ENCODE peak calls at places on chromosomes 16 and 17, in five cellular contexts. One of them, this sample, is unnamed.

GRCh38 chr16:4260360-4260759 is 12.5 kb downstream of the TFAP4 start:
- DNase-seq in bronchial epithelial cell: peak
- DNase-seq in spleen: no peak
- DNase-seq in prostate gland: peak
- DNase-seq in HFFc6: no peak
- DNase-seq in this sample: peak

GRCh38 chr17:5508855-5509254 is 22.5 kb downstream of the MIS12 start:
- DNase-seq in bronchial epithelial cell: peak
- DNase-seq in spleen: no peak
- DNase-seq in prostate gland: no peak
- DNase-seq in HFFc6: peak
- DNase-seq in this sample: no peak

GRCh38 chr17:46167826-46168569 is 25.2 kb downstream of the KANSL1 start:
- DNase-seq in bronchial epithelial cell: peak
- DNase-seq in spleen: no peak
- DNase-seq in prostate gland: no peak
- DNase-seq in HFFc6: peak
- DNase-seq in this sample: no peak

GRCh38 chr17:29050176-29050575 is 7.2 kb downstream of the PIPOX start:
- DNase-seq in bronchial epithelial cell: no peak
- DNase-seq in spleen: no peak
- DNase-seq in prostate gland: no peak
- DNase-seq in HFFc6: no peak
- DNase-seq in this sample: no peak

GRCh38 chr17:29616300-29617048 is 6.2 kb downstream of the CORO6 start:
- DNase-seq in bronchial epithelial cell: no peak
- DNase-seq in spleen: no peak
- DNase-seq in prostate gland: no peak
- DNase-seq in HFFc6: no peak
- DNase-seq in this sample: no peak

GRCh38 chr16:2471653-2472487 is 773 bp downstream of the NTN3 start:
- DNase-seq in bronchial epithelial cell: no peak
- DNase-seq in spleen: no peak
- DNase-seq in prostate gland: no peak
- DNase-seq in HFFc6: no peak
- DNase-seq in this sample: no peak

GRCh38 chr17:14150604-14151003 is 81.3 kb downstream of the COX10 start:
- DNase-seq in bronchial epithelial cell: no peak
- DNase-seq in spleen: no peak
- DNase-seq in prostate gland: no peak
- DNase-seq in HFFc6: no peak
- DNase-seq in this sample: no peak

GRCh38 chr17:78828470-78829185 is 12.0 kb downstream of the USP36 start:
- DNase-seq in bronchial epithelial cell: peak
- DNase-seq in spleen: no peak
- DNase-seq in prostate gland: no peak
- DNase-seq in HFFc6: peak
- DNase-seq in this sample: no peak

GRCh38 chr17:29568331-29569244 is at the start of gene TP53I13:
- DNase-seq in bronchial epithelial cell: peak
- DNase-seq in spleen: peak
- DNase-seq in prostate gland: peak
- DNase-seq in HFFc6: peak
- DNase-seq in this sample: peak

GRCh38 chr17:52138350-52138749 is 20.2 kb downstream of the CA10 start:
- DNase-seq in bronchial epithelial cell: peak
- DNase-seq in spleen: no peak
- DNase-seq in prostate gland: no peak
- DNase-seq in HFFc6: no peak
- DNase-seq in this sample: no peak

GRCh38 chr16:85681255-85681654 is 7.5 kb downstream of the GINS2 start:
- DNase-seq in bronchial epithelial cell: no peak
- DNase-seq in spleen: peak
- DNase-seq in prostate gland: no peak
- DNase-seq in HFFc6: no peak
- DNase-seq in this sample: no peak

GRCh38 chr17:27939489-27940465 is 46.6 kb upstream of the LYRM9 start:
- DNase-seq in bronchial epithelial cell: no peak
- DNase-seq in spleen: no peak
- DNase-seq in prostate gland: no peak
- DNase-seq in HFFc6: no peak
- DNase-seq in this sample: no peak

GRCh38 chr17:49132317-49132698 is 261 bp upstream of the B4GALNT2 start:
- DNase-seq in bronchial epithelial cell: no peak
- DNase-seq in spleen: no peak
- DNase-seq in prostate gland: no peak
- DNase-seq in HFFc6: no peak
- DNase-seq in this sample: no peak

GRCh38 chr16:81618661-81619060 is 160.4 kb upstream of the PLCG2 start:
- DNase-seq in bronchial epithelial cell: no peak
- DNase-seq in spleen: no peak
- DNase-seq in prostate gland: peak
- DNase-seq in HFFc6: no peak
- DNase-seq in this sample: no peak

GRCh38 chr17:1294157-1294717 is 14.8 kb downstream of the TRARG1 start:
- DNase-seq in bronchial epithelial cell: no peak
- DNase-seq in spleen: peak
- DNase-seq in prostate gland: no peak
- DNase-seq in HFFc6: no peak
- DNase-seq in this sample: no peak

GRCh38 chr17:61309857-61310256 is 89.8 kb upstream of the TBX2 start:
- DNase-seq in bronchial epithelial cell: peak
- DNase-seq in spleen: no peak
- DNase-seq in prostate gland: no peak
- DNase-seq in HFFc6: peak
- DNase-seq in this sample: no peak

GRCh38 chr17:35082073-35082657 is 18.7 kb upstream of the RFFL start:
- DNase-seq in bronchial epithelial cell: peak
- DNase-seq in spleen: no peak
- DNase-seq in prostate gland: no peak
- DNase-seq in HFFc6: peak
- DNase-seq in this sample: no peak

GRCh38 chr16:84423416-84423837 is 55.1 kb downstream of the ATP2C2 start:
- DNase-seq in bronchial epithelial cell: peak
- DNase-seq in spleen: no peak
- DNase-seq in prostate gland: no peak
- DNase-seq in HFFc6: peak
- DNase-seq in this sample: no peak

GRCh38 chr17:951388-952132 is 28.0 kb downstream of the NXN start:
- DNase-seq in bronchial epithelial cell: peak
- DNase-seq in spleen: no peak
- DNase-seq in prostate gland: peak
- DNase-seq in HFFc6: peak
- DNase-seq in this sample: no peak

GRCh38 chr17:74770498-74771318 is 5.4 kb downstream of the NAT9 start:
- DNase-seq in bronchial epithelial cell: peak
- DNase-seq in spleen: peak
- DNase-seq in prostate gland: peak
- DNase-seq in HFFc6: peak
- DNase-seq in this sample: peak

GRCh38 chr17:40910441-40910841 is 25.4 kb upstream of the KRT20 start:
- DNase-seq in bronchial epithelial cell: peak
- DNase-seq in spleen: no peak
- DNase-seq in prostate gland: peak
- DNase-seq in HFFc6: peak
- DNase-seq in this sample: no peak

GRCh38 chr17:52207786-52208185 is 49.3 kb upstream of the CA10 start:
- DNase-seq in bronchial epithelial cell: no peak
- DNase-seq in spleen: no peak
- DNase-seq in prostate gland: no peak
- DNase-seq in HFFc6: no peak
- DNase-seq in this sample: no peak

GRCh38 chr16:48180868-48181480 is 25.2 kb upstream of the ABCC12 start:
- DNase-seq in bronchial epithelial cell: no peak
- DNase-seq in spleen: no peak
- DNase-seq in prostate gland: no peak
- DNase-seq in HFFc6: no peak
- DNase-seq in this sample: no peak

GRCh38 chr17:58279736-58280479 is 827 bp downstream of the MPO start:
- DNase-seq in bronchial epithelial cell: no peak
- DNase-seq in spleen: peak
- DNase-seq in prostate gland: no peak
- DNase-seq in HFFc6: no peak
- DNase-seq in this sample: no peak

GRCh38 chr16:65123846-65124513 is 2.1 kb upstream of the CDH11 start:
- DNase-seq in bronchial epithelial cell: no peak
- DNase-seq in spleen: peak
- DNase-seq in prostate gland: no peak
- DNase-seq in HFFc6: no peak
- DNase-seq in this sample: no peak

GRCh38 chr16:65124596-65124995 is 2.7 kb upstream of the CDH11 start:
- DNase-seq in bronchial epithelial cell: no peak
- DNase-seq in spleen: no peak
- DNase-seq in prostate gland: no peak
- DNase-seq in HFFc6: no peak
- DNase-seq in this sample: no peak

GRCh38 chr16:65125322-65125721 is 3.5 kb upstream of the CDH11 start:
- DNase-seq in bronchial epithelial cell: no peak
- DNase-seq in spleen: no peak
- DNase-seq in prostate gland: no peak
- DNase-seq in HFFc6: no peak
- DNase-seq in this sample: no peak

GRCh38 chr16:65125871-65126270 is 4.0 kb upstream of the CDH11 start:
- DNase-seq in bronchial epithelial cell: peak
- DNase-seq in spleen: no peak
- DNase-seq in prostate gland: no peak
- DNase-seq in HFFc6: no peak
- DNase-seq in this sample: no peak

GRCh38 chr16:65126845-65127624 is 5.2 kb upstream of the CDH11 start:
- DNase-seq in bronchial epithelial cell: no peak
- DNase-seq in spleen: no peak
- DNase-seq in prostate gland: no peak
- DNase-seq in HFFc6: no peak
- DNase-seq in this sample: no peak
- TF ChIP-seq CTCF in bronchial epithelial cell: peak
- TF ChIP-seq CTCF in spleen: no peak
- TF ChIP-seq CTCF in prostate gland: no peak
- TF ChIP-seq CTCF in HFFc6: peak
- TF ChIP-seq CTCF in this sample: no peak

DNA sequence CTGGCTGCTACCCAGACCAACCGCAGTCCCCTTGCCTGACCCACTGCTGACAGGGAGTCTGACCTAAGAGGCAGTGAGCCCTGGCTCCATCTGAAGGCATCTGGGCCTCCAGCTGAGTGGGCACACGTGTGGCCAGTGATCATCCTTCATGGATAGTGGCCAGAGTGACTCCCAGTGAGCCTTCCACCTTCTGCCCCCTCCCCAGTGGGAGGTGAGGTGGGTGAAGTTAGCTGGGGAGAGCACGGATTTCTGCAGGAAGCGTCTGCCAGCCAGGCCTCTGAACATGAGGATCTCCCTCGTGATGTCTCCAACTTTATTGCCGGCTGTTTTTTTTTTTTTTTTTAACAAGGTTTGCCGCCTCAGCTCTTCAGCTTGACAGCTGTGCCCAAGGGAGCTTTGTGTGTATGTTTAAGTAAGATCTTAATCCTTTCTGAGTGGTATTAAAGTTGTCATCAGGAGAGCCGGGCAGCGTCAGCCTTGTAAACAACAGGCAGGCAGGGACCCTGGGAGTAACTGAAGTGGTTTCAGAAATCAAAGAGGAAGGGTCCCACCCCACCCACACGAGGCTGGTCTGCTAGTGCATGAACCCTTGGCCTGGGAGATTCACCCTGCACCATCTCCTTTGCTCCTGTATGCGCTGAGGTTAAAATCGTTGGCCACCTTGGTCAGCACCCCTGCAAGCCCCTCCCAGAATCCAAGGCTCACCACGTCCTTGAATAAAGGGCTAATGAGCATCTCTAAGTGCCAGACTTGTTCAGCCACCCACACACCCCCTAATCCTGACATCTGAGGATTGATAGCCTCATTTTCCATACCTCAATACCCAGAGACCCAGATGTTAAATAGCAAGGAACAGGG is 33.3 kb downstream of the RHBDL3 start:
- DNase-seq in bronchial epithelial cell: no peak
- DNase-seq in spleen: no peak
- DNase-seq in prostate gland: peak
- DNase-seq in HFFc6: no peak
- DNase-seq in this sample: no peak
- TF ChIP-seq CTCF in bronchial epithelial cell: no peak
- TF ChIP-seq CTCF in spleen: no peak
- TF ChIP-seq CTCF in prostate gland: no peak
- TF ChIP-seq CTCF in HFFc6: no peak
- TF ChIP-seq CTCF in this sample: no peak

DNA sequence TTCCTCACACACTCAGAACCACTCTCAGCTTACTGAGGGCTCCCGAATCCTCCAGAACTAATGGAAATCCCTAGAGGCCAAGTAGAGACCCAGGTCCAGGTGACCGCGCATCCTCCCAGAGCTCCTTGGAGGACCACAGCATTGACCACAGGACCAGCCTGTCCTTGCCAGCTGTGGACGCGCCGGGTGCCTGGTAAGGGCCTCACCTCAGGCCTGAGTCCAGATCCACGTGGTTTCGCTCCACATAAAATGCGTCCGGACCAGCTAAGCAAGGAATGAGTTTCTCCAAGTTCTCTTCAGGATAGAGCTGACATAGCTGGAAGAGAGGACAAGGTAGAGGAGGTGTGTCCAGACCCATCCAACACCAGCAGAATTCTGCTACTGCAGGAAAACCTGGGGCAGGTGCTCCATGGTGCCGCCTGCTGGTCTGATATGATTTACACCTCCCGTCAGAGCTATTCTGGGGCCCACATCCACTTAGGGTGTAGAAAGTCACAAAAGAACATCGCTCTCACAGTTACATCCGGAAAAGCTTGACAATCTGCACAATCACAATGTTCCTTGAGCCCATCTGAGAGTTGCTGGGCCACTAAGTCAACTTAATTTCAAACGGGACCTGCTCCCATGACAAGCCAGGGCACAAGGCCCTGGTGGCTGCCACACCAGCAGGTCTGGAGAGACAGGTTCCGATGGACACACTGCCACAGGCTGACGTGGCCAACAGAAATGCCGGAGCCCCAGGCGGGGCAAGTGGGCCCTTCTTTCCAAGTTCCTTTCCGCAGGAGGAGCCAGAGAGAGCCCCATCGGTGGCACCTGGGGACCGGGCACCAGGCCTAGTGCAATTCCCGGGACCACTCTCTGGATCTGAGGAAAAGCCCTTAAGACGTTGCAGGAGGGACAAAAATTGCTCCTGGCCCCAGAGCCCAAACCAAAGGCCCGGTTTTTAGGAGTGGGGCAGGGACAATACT is 28.5 kb downstream of the MAP1LC3B start:
- DNase-seq in bronchial epithelial cell: no peak
- DNase-seq in spleen: no peak
- DNase-seq in prostate gland: no peak
- DNase-seq in HFFc6: no peak
- DNase-seq in this sample: no peak
- TF ChIP-seq CTCF in bronchial epithelial cell: peak
- TF ChIP-seq CTCF in spleen: no peak
- TF ChIP-seq CTCF in prostate gland: no peak
- TF ChIP-seq CTCF in HFFc6: peak
- TF ChIP-seq CTCF in this sample: no peak

DNA sequence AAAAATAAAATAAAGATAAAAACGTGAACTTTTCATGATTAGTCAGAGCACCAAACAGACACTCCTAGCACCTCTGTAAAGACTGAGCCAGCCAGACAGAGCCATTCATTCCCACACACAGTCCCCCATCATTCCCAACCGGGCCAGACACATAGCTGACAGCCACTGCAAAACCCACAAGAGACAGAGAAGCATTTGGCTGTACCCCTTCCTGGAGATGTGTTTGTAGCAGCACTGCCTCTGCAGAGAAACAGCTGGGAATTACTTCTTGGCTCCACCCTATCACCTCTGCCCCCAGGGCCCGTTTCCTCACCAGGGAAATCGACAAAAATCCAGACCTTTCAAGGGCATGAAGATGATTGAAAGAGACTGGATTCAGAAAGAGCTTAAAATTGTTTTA is 46.4 kb downstream of the MYH11 start:
- DNase-seq in bronchial epithelial cell: no peak
- DNase-seq in spleen: peak
- DNase-seq in prostate gland: no peak
- DNase-seq in HFFc6: peak
- DNase-seq in this sample: no peak
- TF ChIP-seq CTCF in bronchial epithelial cell: no peak
- TF ChIP-seq CTCF in spleen: no peak
- TF ChIP-seq CTCF in prostate gland: no peak
- TF ChIP-seq CTCF in HFFc6: no peak
- TF ChIP-seq CTCF in this sample: no peak